ENCODE peak calls at places on chromosomes 6 and 20, in five cellular contexts. N, C, X, I and Z are unnamed samples.

GRCh38 chr6:159080217-159080976 is 35.6 kb upstream of the TAGAP start:
- ATAC-seq in C (peak; percentile 86), X (no peak), I (no peak), N (no peak), Z (no peak)

GRCh38 chr6:63663147-63663877 is 27.7 kb downstream of the PHF3 start:
- ATAC-seq in C (peak; percentile 18), N (peak; percentile 58), X (peak; percentile 77), I (peak; percentile 37), Z (no peak)

GRCh38 chr6:22062807-22063408 is 233.9 kb downstream of the PRL start:
- ATAC-seq in N (peak; percentile 57), C (peak; percentile 81), X (peak; percentile 35), I (no peak), Z (no peak)

GRCh38 chr6:46137387-46137786 is 7.6 kb downstream of the ENPP4 start:
- ATAC-seq in X (no peak), C (peak; percentile 92), I (no peak), N (no peak), Z (no peak)

GRCh38 chr6:73566954-73567591 is 46.2 kb upstream of the EEF1A1 start:
- ATAC-seq in N (peak; percentile 94), I (peak; percentile 86), X (peak; percentile 19), C (no peak), Z (peak; percentile 96)

GRCh38 chr6:151620179-151620578 is 126.4 kb downstream of the CCDC170 start:
- ATAC-seq in N (no peak), X (no peak), C (no peak), I (no peak), Z (no peak)

GRCh38 chr6:39051399-39052122 is 3.0 kb downstream of the GLP1R start:
- ATAC-seq in N (no peak), C (peak; percentile 24), X (no peak), I (no peak), Z (no peak)

GRCh38 chr6:31169123-31169857 is 1.2 kb downstream of the POU5F1 start:
- ATAC-seq in C (no peak), X (peak; percentile 65), I (no peak), N (no peak), Z (no peak)

GRCh38 chr20:11697055-11697454 is 220.6 kb upstream of the BTBD3 start:
- ATAC-seq in I (no peak), N (no peak), C (no peak), X (no peak), Z (no peak)

GRCh38 chr6:5567352-5567751 is 306.0 kb downstream of the FARS2 start:
- ATAC-seq in C (peak; percentile 93), I (no peak), X (no peak), N (no peak), Z (no peak)

GRCh38 chr6:3194535-3195376 is 32.7 kb downstream of the TUBB2B start:
- ATAC-seq in X (peak; percentile 69), I (peak; percentile 75), N (no peak), C (peak; percentile 59), Z (peak; percentile 41)

GRCh38 chr20:21180248-21180647 is 54.4 kb downstream of the KIZ start:
- ATAC-seq in X (no peak), N (no peak), C (no peak), I (no peak), Z (no peak)

GRCh38 chr6:16704706-16705402 is 56.4 kb downstream of the ATXN1 start:
- ATAC-seq in N (peak; percentile 57), X (no peak), I (peak; percentile 56), C (peak; percentile 60), Z (no peak)

GRCh38 chr6:106666290-106667021 is 37.1 kb downstream of the QRSL1 start:
- ATAC-seq in N (no peak), I (no peak), X (no peak), C (peak; percentile 98), Z (no peak)

GRCh38 chr6:129860901-129861665 is at the start of gene TMEM244:
- ATAC-seq in N (no peak), C (peak; percentile 83), X (no peak), I (no peak), Z (no peak)

GRCh38 chr20:36717657-36718056 is 28.2 kb downstream of the NDRG3 start:
- ATAC-seq in N (no peak), X (peak; percentile 77), I (peak; percentile 72), C (no peak), Z (no peak)

GRCh38 chr6:44028767-44029166 is 98.5 kb downstream of the MRPL14 start:
- ATAC-seq in N (peak; percentile 24), C (no peak), X (peak; percentile 66), I (peak; percentile 54), Z (no peak)

GRCh38 chr6:17505767-17506280 is 94.3 kb upstream of the FAM8A1 start:
- ATAC-seq in N (no peak), I (no peak), C (no peak), X (no peak), Z (peak; percentile 43)

GRCh38 chr20:48760403-48760889 is 67.4 kb downstream of the PREX1 start:
- ATAC-seq in N (peak; percentile 54), C (peak; percentile 83), X (no peak), I (no peak), Z (peak; percentile 24)

GRCh38 chr6:29524044-29524443 is 35.5 kb downstream of the UBD start:
- ATAC-seq in N (no peak), I (no peak), C (no peak), X (no peak), Z (no peak)

GRCh38 chr6:32983493-32983848 is 15.1 kb downstream of the BRD2 start:
- ATAC-seq in C (peak; percentile 2), X (peak; percentile 1), I (peak; percentile 45), N (no peak), Z (no peak)

GRCh38 chr6:110389689-110390382 is 25.5 kb downstream of the DDO start:
- ATAC-seq in I (no peak), C (no peak), N (no peak), X (peak; percentile 42), Z (no peak)

GRCh38 chr6:39063520-39063919 is 14.9 kb downstream of the GLP1R start:
- ATAC-seq in N (no peak), I (peak; percentile 47), C (no peak), X (no peak), Z (no peak)

GRCh38 chr20:1671891-1672669 is 14.5 kb upstream of the SIRPG start:
- ATAC-seq in C (no peak), N (no peak), X (no peak), I (no peak), Z (no peak)

DNA sequence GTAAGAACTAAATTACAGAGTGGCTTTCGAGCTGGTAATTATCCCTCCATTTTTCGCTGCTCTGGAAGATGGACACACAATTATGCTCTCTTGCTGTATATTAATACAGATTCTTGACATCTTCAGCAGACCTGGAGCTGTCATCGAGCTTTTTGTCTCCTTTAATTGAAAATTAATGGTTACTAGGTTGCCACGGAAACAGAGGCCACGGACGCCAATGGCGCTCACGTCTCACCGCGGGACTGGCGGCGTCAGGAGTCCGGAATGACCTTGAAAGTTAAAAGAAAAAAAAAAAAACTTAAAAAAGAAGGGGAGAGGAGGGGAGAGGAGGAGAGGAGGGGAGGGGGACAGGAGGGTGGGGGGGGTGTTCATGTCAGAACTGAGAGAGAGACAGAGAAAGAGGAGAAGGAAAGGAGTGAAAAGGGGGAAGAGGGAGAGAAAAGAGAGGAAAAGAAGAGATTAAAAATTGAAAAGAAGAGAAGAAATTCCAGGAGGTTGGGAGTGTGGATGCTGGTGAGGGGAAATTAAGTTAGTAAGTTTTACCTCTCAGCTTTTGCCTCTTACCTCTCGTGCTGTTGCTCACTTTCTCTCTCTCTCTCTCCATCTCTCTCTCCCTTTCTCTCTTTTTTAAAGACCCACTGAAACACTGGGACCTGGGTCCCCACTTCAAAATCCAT is 22.1 kb upstream of the FOXP4 start:
- ATAC-seq in I (no peak), N (no peak), C (no peak), X (no peak), Z (no peak)
- TF ChIP-seq EP300 in I (no peak), N (no peak), C (no peak), X (no peak), Z (no peak)

DNA sequence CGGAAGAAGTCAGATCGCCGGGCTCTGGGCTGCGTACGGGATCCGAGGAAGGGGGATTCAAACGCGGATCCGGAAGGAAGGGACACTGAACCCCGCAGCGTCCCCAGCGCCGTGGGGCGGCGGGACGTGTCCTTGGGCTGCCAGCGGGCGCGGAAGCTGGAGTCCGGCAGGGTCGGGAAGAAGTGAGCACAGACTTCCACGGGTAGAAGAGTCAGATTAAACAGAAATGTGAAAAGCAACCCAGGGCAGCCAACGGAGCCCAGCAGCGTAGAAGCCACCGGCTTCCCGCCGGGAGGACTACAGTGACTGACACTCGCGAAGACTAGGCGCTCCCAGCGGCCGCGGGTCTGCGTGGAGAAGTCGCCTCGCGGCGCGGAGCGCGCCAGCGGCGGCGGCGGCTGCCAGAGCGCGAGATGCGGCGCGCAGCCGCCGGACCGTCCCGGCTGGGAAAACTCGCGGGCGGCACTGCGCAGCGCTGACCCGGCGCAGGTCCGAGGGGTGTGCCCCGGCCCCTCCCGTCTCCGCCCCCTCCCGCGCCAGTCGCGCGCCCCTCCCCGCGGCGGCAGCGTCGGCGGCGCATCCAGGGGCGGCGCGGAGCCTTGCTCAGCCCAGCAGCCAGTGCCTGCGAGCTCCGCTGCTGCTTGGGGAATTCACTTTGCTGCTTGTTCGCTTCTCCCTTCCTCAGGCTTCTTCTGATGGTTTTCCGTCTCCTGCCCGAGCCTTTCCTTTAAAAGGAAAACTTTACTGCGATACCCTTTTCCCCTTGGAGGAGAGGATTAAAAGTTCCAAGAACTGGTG is at the start of gene SAMD5:
- ATAC-seq in N (peak; percentile 87), C (peak; percentile 49), I (peak; percentile 76), X (peak; percentile 84), Z (peak; percentile 68)
- TF ChIP-seq POLR2A in N (no peak), C (no peak), I (no peak), X (no peak), Z (no peak)

DNA sequence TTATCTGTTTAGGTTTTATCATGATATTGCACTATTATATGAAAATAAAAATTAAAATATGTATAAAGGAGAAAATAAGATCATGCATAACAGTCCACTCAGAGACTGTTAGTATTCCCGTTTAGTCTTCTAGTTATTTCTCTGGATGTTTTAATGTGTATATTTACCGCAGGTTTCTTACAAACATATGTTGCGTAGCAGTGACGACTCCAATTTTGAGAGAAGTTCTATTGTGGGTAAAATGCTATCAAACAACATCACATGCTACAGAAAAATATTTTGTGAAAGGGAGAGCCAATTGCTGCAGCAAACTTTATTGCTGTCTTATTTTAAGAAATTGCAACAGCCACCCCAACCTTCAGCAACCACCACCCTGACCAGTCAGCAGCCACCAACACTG is 72.4 kb upstream of the NXT1 start:
- ATAC-seq in N (no peak), I (no peak), X (no peak), C (no peak), Z (no peak)
- H3K27me3 ChIP-seq in N (no peaks in the 10 kb centered on the region), I (peaks cover 1% of the 10 kb centered on the region), X (peaks cover 13% of the 10 kb centered on the region), C (no peaks in the 10 kb centered on the region), Z (no peaks in the 10 kb centered on the region)

DNA sequence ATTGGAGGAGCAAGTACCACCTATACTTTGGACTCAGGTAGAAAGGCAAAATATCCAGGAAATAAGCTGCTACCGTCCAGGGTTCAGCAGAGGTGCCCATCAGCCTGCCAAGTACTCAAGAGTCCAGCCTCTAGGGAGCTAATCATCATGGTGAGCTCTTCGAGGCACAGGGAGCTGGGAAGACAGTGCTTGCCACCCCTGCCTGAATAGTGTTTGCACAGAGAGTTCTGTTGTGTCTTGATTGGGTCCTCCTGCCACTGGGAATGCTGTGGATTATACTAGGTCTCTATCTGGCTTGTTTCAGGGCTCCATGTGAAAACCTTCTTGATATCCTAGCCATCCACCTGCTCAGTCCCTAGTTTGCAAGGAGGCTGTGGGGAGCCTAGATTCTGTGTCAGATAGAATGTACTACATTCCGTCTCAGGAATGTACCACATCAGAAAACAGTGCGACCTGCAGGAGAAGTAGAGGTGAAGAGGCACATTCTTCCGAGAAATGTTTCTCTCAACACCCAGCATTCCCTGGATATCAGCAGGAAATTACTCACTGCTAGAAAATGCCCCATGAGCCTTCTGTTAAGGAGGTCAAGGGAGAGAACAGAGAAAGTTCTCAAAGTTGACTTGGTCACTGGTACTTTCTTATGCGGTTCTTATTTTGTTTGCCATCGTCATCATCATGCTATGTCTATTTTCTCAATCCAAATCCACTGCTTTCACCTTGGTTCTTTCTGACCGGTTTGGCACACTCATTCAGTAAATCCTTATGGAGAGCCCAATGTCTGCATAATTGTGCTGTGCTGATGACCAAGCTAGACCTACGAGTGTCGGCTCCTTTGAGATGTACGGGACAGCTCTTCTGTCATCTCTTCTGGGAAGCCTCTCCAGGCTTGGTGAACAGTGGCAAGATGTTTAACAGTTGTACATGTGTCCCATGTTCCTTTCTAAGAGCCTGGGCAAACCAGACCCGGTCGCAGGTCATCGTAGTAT is 30.7 kb downstream of the PTPN1 start:
- ATAC-seq in C (peak; percentile 18), N (peak; percentile 44), I (no peak), X (peak; percentile 50), Z (peak; percentile 78)
- TF ChIP-seq EP300 in C (no peak), N (peak; percentile 97), I (no peak), X (no peak), Z (no peak)